ENCODE peak calls at places on chromosomes 13 and 19, in five cellular contexts. L is IMR-90, S is H1, Y is A549, P is HepG2. U is an unnamed sample.

GRCh38 chr19:40802300-40803169 is 3.5 kb downstream of the EGLN2 start:
- DNase-seq in P (no peak), Y (no peak), L (no peak), S (no peak), U (peak; percentile 69)

GRCh38 chr19:12996542-12997094 is 1.3 kb downstream of the NFIX start:
- DNase-seq in L (peak; percentile 22), Y (no peak), S (peak; percentile 81), P (peak; percentile 38), U (peak; percentile 70)

GRCh38 chr19:44800461-44800860 is 8.4 kb upstream of the BCAM start:
- DNase-seq in P (peak; percentile 86), L (peak; percentile 61), Y (peak; percentile 97), S (peak; percentile 99), U (peak; percentile 90)

GRCh38 chr19:49264258-49264657 is 60.7 kb downstream of the SLC6A16 start:
- DNase-seq in P (no peak), S (no peak), L (no peak), Y (no peak), U (no peak)

GRCh38 chr19:47792616-47793015 is 11.7 kb downstream of the TPRX1 start:
- DNase-seq in L (no peak), S (no peak), P (no peak), Y (no peak), U (no peak)

GRCh38 chr19:35153701-35154534 is 617 bp upstream of the FXYD5 start:
- DNase-seq in S (peak; percentile 84), Y (peak; percentile 95), P (no peak), L (no peak), U (peak; percentile 81)

GRCh38 chr19:18504886-18505610 is 16.8 kb downstream of the ELL start:
- DNase-seq in Y (no peak), S (no peak), P (no peak), L (no peak), U (no peak)

GRCh38 chr13:99796175-99796819 is 175.3 kb downstream of the ZIC5 start:
- DNase-seq in P (peak; percentile 29), L (peak; percentile 32), S (peak; percentile 80), Y (no peak), U (peak; percentile 36)

GRCh38 chr13:23321534-23322241 is 111.8 kb downstream of the SACS start:
- DNase-seq in P (peak; percentile 11), L (peak; percentile 94), Y (peak; percentile 49), S (no peak), U (no peak)

GRCh38 chr13:54184576-54184975 is 1156.0 kb downstream of the OLFM4 start:
- DNase-seq in P (no peak), L (no peak), Y (no peak), S (no peak), U (no peak)

GRCh38 chr13:29621401-29621800 is 25.9 kb upstream of the SLC7A1 start:
- DNase-seq in L (peak; percentile 68), Y (no peak), S (no peak), P (no peak), U (no peak)

GRCh38 chr13:42804244-42804868 is 23.0 kb downstream of the FAM216B start:
- DNase-seq in Y (no peak), P (no peak), S (no peak), L (no peak), U (no peak)

GRCh38 chr19:50998686-50999085 is 2.7 kb downstream of the KLK8 start:
- DNase-seq in L (no peak), S (no peak), Y (no peak), P (no peak), U (no peak)

GRCh38 chr19:53977991-53978731 is 13.3 kb upstream of the CACNG6 start:
- DNase-seq in P (no peak), Y (peak; percentile 99), L (peak; percentile 84), S (peak; percentile 97), U (peak; percentile 54)

DNA sequence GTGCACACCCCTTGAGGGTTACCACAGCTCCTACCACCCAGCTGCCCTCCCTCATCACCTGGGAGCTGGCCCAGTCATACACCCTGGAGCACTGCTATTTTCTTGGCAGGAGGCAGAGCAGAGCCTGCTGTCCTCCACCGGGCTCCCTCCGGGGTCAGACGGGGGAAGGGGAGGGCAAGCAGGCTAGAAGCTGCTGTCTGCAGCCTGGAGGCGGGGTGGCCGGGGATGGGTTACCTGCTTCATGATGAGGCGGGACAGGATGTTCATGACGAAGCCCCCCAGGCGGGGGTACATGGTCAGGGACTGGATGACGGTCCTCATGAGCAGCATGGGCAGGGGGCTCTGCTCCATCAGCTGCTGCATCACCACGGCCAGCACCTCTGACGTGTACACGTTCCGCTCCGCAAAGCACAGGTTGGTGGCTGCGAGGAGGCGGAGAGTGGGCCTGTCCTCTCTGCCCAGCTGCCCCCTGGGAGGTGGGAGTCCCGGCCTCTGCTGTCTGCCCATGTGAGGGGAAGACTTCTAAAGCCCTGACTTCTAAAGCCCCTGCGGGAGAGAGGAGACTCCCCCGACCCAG is 2.7 kb upstream of the RSPH6A start:
- DNase-seq in P (no peak), Y (no peak), L (no peak), S (peak; percentile 79), U (no peak)
- TF ChIP-seq MAFK in P (no peak), Y (no peak), L (no peak), S (no peak), U (no peak)

GRCh38 chr19:2168619-2169424 is 5.1 kb downstream of the DOT1L start:
- DNase-seq in P (peak; percentile 99), Y (peak; percentile 78), L (peak; percentile 99), S (no peak), U (peak; percentile 74)
- TF ChIP-seq MAFK in P (peak; percentile 9), Y (peak; percentile 21), L (no peak), S (no peak), U (peak; percentile 49)

DNA sequence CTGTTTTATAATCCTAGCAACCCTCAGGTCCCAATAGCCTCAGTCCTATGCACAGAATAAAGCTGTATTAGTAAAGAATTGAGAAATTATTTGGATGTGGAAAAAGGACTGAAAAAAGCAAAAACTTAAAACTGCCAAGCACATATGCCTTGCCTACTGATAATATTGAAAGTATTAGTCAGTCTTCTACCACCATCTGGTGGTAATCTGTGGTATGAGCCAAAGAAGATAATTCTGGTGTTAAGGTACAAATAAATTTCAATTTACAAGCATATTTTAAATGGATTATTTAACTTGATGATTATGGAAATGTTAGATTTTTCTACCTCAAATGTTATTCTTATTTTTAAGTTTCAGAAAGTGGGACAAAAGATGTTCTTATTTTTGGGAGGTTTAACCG is 460.3 kb upstream of the KLHL1 start:
- DNase-seq in L (peak; percentile 26), P (peak; percentile 25), Y (peak; percentile 1), S (no peak), U (peak; percentile 5)
- TF ChIP-seq MAFK in L (no peak), P (no peak), Y (no peak), S (no peak), U (no peak)

GRCh38 chr19:8367327-8368001 is 3.5 kb downstream of the ANGPTL4 start:
- DNase-seq in P (no peak), L (peak; percentile 98), Y (no peak), S (peak; percentile 61), U (peak; percentile 49)
- TF ChIP-seq MAFK in P (no peak), L (no peak), Y (no peak), S (no peak), U (no peak)

GRCh38 chr13:111479412-111479811 is 159.0 kb downstream of the TEX29 start:
- DNase-seq in Y (no peak), P (no peak), S (peak; percentile 17), L (no peak), U (no peak)
- TF ChIP-seq MAFK in Y (no peak), P (no peak), S (no peak), L (no peak), U (no peak)

U was measured in K562.